ENCODE peak calls at places on chromosomes 2 and 18, in seven cellular contexts. E is GM10248, Z is body of pancreas, J is A549, K is T-helper 1 cell, O is thoracic aorta, Q is Calu3. P is an unnamed sample.

GRCh38 chr18:14768241-14768640 is 20.3 kb downstream of the ANKRD30B start:
- DNase-seq in Q (no peak), K (no peak), E (no peak), J (no peak), Z (no peak), O (no peak), P (no peak)

GRCh38 chr2:221657821-221658220 is 85.7 kb upstream of the EPHA4 start:
- DNase-seq in E (no peak), O (no peak), Q (no peak), Z (no peak), K (no peak), J (no peak), P (no peak)

GRCh38 chr2:23519334-23519651 is 134.3 kb downstream of the KLHL29 start:
- DNase-seq in O (no peak), Z (no peak), E (no peak), J (no peak), Q (peak), K (no peak), P (no peak)

GRCh38 chr2:72289283-72289682 is 141.6 kb upstream of the CYP26B1 start:
- DNase-seq in O (no peak), Z (no peak), J (no peak), K (no peak), Q (no peak), E (no peak), P (no peak)

GRCh38 chr2:48727560-48727959 is 28.0 kb downstream of the LHCGR start:
- DNase-seq in E (no peak), O (no peak), Q (no peak), Z (no peak), J (no peak), K (no peak), P (no peak)

GRCh38 chr18:59729781-59730180 is 32.6 kb upstream of the CCBE1 start:
- DNase-seq in E (no peak), Q (peak), Z (no peak), K (no peak), O (no peak), J (no peak), P (no peak)

GRCh38 chr18:31648966-31649429 is 35.4 kb downstream of the B4GALT6 start:
- DNase-seq in K (no peak), Q (peak), J (peak), O (no peak), E (peak), Z (no peak), P (no peak)

GRCh38 chr2:109513749-109514588 is 99.8 kb downstream of the SEPTIN10 start:
- DNase-seq in Z (peak), O (peak), E (peak), J (no peak), Q (no peak), K (no peak), P (no peak)

GRCh38 chr2:156883828-156884615 is 373.5 kb upstream of the GALNT5 start:
- DNase-seq in Q (peak), K (no peak), J (peak), O (no peak), E (no peak), Z (no peak), P (no peak)

GRCh38 chr2:105768961-105769452 is 24.3 kb downstream of the NCK2 start:
- DNase-seq in K (no peak), Q (no peak), Z (no peak), E (no peak), O (no peak), J (no peak), P (no peak)

GRCh38 chr2:46269545-46270273 is 27.5 kb upstream of the EPAS1 start:
- DNase-seq in Z (peak), K (no peak), Q (no peak), E (no peak), O (no peak), J (no peak), P (no peak)

GRCh38 chr2:108315408-108316193 is 26.9 kb downstream of the SULT1C2 start:
- DNase-seq in Z (peak), Q (peak), E (no peak), K (no peak), O (no peak), J (no peak), P (peak)

GRCh38 chr2:240469239-240469636 is 33.8 kb downstream of the GPC1 start:
- DNase-seq in K (no peak), O (no peak), J (no peak), E (no peak), Z (no peak), Q (no peak), P (no peak)

GRCh38 chr2:69789762-69790600 is 39.5 kb upstream of the GMCL1 start:
- DNase-seq in Q (no peak), J (no peak), E (no peak), O (no peak), K (no peak), Z (no peak), P (no peak)

GRCh38 chr18:23884712-23885375 is 129.7 kb upstream of the TTC39C start:
- DNase-seq in K (no peak), Z (peak), E (no peak), J (no peak), Q (peak), O (no peak), P (no peak)

GRCh38 chr2:197054437-197054836 is 127.9 kb upstream of the PGAP1 start:
- DNase-seq in O (no peak), Q (no peak), E (no peak), K (no peak), Z (no peak), J (no peak), P (no peak)

P was measured in DMS79.